ENCODE peak calls at places on chromosomes 2 and 18, in four cellular contexts. G is heart left ventricle, E is body of pancreas, N is spleen. X is an unnamed sample.

GRCh38 chr18:41940506-41941215 is 14.4 kb upstream of the PIK3C3 start:
- DNase-seq in G (no peak), E (no peak), N (no peak), X (no peak)

GRCh38 chr2:74225698-74226459 is 27.5 kb downstream of the MTHFD2 start:
- DNase-seq in G (no peak), E (no peak), N (no peak), X (no peak)

GRCh38 chr2:163943403-163944356 is 207.9 kb upstream of the FIGN start:
- DNase-seq in G (no peak), E (no peak), N (no peak), X (no peak)

GRCh38 chr18:5868218-5868904 is 27.0 kb downstream of the TMEM200C start:
- DNase-seq in G (peak; percentile 56), E (peak; percentile 83), N (no peak), X (peak; percentile 63)

GRCh38 chr2:181596556-181596955 is 60.3 kb downstream of the CERKL start:
- DNase-seq in G (no peak), E (no peak), N (no peak), X (no peak)

GRCh38 chr2:195488567-195488966 is 168.5 kb upstream of the SLC39A10 start:
- DNase-seq in G (no peak), E (no peak), N (no peak), X (no peak)

GRCh38 chr2:122366427-122366826 is 611.0 kb downstream of the TSN start:
- DNase-seq in G (no peak), E (no peak), N (no peak), X (no peak)

GRCh38 chr2:3535794-3536681 is 16.7 kb upstream of the ADI1 start:
- DNase-seq in G (peak; percentile 71), E (peak; percentile 65), N (peak; percentile 86), X (peak; percentile 80)

GRCh38 chr2:68365087-68365486 is at the start of gene PLEK:
- DNase-seq in G (peak; percentile 53), E (peak; percentile 72), N (peak; percentile 93), X (no peak)

GRCh38 chr2:156753766-156754165 is 317.6 kb downstream of the GPD2 start:
- DNase-seq in G (no peak), E (no peak), N (no peak), X (no peak)

GRCh38 chr2:61419570-61419969 is 51.3 kb downstream of the USP34 start:
- DNase-seq in G (no peak), E (no peak), N (no peak), X (no peak)

GRCh38 chr18:34858188-34858587 is 148.1 kb downstream of the DTNA start:
- DNase-seq in G (no peak), E (no peak), N (no peak), X (no peak)

GRCh38 chr2:236769981-236770671 is 200.5 kb downstream of the ACKR3 start:
- DNase-seq in G (no peak), E (no peak), N (no peak), X (no peak)

GRCh38 chr18:227902-228301 is 39.9 kb downstream of the THOC1 start:
- DNase-seq in G (no peak), E (no peak), N (no peak), X (no peak)

GRCh38 chr2:201258666-201258999 is 1.7 kb upstream of the CASP8 start:
- DNase-seq in G (no peak), E (no peak), N (no peak), X (no peak)

GRCh38 chr2:9768388-9768787 is 74.9 kb upstream of the TAF1B start:
- DNase-seq in G (no peak), E (peak; percentile 87), N (peak; percentile 66), X (no peak)

GRCh38 chr2:181393472-181393871 is 63.7 kb upstream of the ITGA4 start:
- DNase-seq in G (no peak), E (no peak), N (no peak), X (no peak)

GRCh38 chr2:67399831-67400489 is 2.8 kb downstream of the ETAA1 start:
- DNase-seq in G (no peak), E (no peak), N (no peak), X (no peak)

GRCh38 chr18:54736981-54737380 is 91.3 kb upstream of the RAB27B start:
- DNase-seq in G (no peak), E (no peak), N (no peak), X (no peak)

GRCh38 chr2:143934170-143934912 is 585.6 kb downstream of the ZEB2 start:
- DNase-seq in G (no peak), E (peak; percentile 39), N (no peak), X (no peak)

GRCh38 chr18:56869189-56869777 is 218.1 kb downstream of the WDR7 start:
- DNase-seq in G (no peak), E (peak; percentile 52), N (no peak), X (no peak)

GRCh38 chr2:37740330-37740729 is 68.9 kb upstream of the CDC42EP3 start:
- DNase-seq in G (no peak), E (no peak), N (no peak), X (no peak)

GRCh38 chr2:195710407-195710806 is 53.4 kb downstream of the SLC39A10 start:
- DNase-seq in G (no peak), E (no peak), N (no peak), X (no peak)

GRCh38 chr2:134435936-134436335 is 182.1 kb downstream of the MGAT5 start:
- DNase-seq in G (no peak), E (no peak), N (no peak), X (no peak)

GRCh38 chr2:152421521-152422367 is 86.8 kb downstream of the FMNL2 start:
- DNase-seq in G (peak; percentile 35), E (peak; percentile 84), N (no peak), X (peak; percentile 63)

GRCh38 chr2:205020673-205021072 is 475.4 kb downstream of the PARD3B start:
- DNase-seq in G (no peak), E (no peak), N (no peak), X (no peak)

GRCh38 chr18:26981373-26982082 is 116.0 kb upstream of the AQP4 start:
- DNase-seq in G (no peak), E (no peak), N (no peak), X (no peak)

GRCh38 chr2:169086893-169087467 is 17.6 kb downstream of the DHRS9 start:
- DNase-seq in G (no peak), E (no peak), N (no peak), X (no peak)

GRCh38 chr2:206442854-206443734 is at the start of gene ADAM23:
- DNase-seq in G (peak; percentile 58), E (no peak), N (no peak), X (peak; percentile 54)

GRCh38 chr18:9413586-9413985 is 61.7 kb upstream of the RALBP1 start:
- DNase-seq in G (no peak), E (no peak), N (no peak), X (no peak)

GRCh38 chr2:30294147-30294546 is 62.8 kb downstream of the LBH start:
- DNase-seq in G (no peak), E (no peak), N (no peak), X (no peak)

DNA sequence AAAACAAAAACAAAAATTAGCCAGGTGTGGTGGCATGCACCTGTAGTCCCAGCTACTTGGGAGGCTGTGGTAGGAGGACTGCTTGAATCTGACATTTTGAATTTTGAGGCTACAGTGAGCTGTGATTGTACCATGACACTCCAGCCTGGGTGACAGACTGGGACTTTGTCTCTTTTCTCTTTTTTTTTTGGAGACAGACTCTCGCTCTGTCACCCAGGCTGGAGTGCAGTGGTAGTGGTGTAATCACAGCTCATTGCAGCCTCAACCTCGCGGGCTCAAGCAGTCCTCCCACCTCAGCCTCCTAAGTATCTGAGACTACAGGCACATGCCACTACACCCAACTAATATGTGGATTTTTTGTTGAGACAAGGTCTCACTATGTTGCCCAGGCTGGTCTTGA is 35.6 kb downstream of the ANKRD44 start:
- DNase-seq in G (no peak), E (no peak), N (no peak), X (no peak)
- TF ChIP-seq POLR2A in G (no peak), E (no peak), N (no peak), X (no peak)

GRCh38 chr2:46383113-46383395 is 85.8 kb downstream of the EPAS1 start:
- DNase-seq in G (no peak), E (no peak), N (no peak), X (no peak)
- H3K36me3 ChIP-seq in G (peaks cover 100% of the 10 kb centered on the region), E (peaks cover 47% of the 10 kb centered on the region), N (peaks cover 68% of the 10 kb centered on the region), X (no peaks in the 10 kb centered on the region)

DNA sequence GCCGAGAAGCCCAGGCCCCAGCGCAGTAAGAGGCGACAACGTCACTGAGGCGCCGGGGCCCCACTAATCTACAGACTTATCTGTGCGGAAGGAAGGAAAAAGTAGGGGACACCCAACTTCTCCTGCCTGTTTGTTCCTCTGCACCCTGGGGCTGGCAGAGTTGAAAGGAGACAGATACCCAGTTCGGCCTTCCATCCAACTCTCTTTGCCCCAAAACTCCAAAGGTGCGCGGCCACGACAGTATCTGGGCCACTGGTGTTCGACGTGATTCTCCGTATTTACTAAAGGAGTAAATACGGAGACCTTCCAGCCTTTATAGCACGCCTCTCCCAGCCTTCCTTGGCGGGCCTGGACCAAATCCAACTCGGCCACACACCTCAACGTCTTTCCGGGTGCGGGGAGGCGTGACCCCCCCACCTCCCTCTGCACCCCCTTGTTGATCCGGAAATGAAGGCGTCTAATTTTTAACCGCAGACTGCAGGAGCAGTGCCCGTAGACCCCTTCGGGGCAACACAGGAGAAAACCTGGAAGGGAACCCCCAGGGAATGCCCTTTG is 1.6 kb downstream of the SMAD7 start:
- DNase-seq in G (peak; percentile 69), E (no peak), N (peak; percentile 80), X (no peak)
- TF ChIP-seq POLR2A in G (no peak), E (no peak), N (no peak), X (no peak)

GRCh38 chr2:240465268-240465764 is 29.9 kb downstream of the GPC1 start:
- DNase-seq in G (peak; percentile 16), E (peak; percentile 1), N (peak; percentile 78), X (peak; percentile 25)
- H3K36me3 ChIP-seq in G (peaks cover 15% of the 10 kb centered on the region), E (peaks cover 2% of the 10 kb centered on the region), N (no peaks in the 10 kb centered on the region), X (no peaks in the 10 kb centered on the region)

GRCh38 chr2:231680284-231680991 is 27.9 kb upstream of the PTMA start:
- DNase-seq in G (no peak), E (peak; percentile 57), N (peak; percentile 79), X (peak; percentile 54)
- TF ChIP-seq POLR2A in G (no peak), E (no peak), N (no peak), X (no peak)

DNA sequence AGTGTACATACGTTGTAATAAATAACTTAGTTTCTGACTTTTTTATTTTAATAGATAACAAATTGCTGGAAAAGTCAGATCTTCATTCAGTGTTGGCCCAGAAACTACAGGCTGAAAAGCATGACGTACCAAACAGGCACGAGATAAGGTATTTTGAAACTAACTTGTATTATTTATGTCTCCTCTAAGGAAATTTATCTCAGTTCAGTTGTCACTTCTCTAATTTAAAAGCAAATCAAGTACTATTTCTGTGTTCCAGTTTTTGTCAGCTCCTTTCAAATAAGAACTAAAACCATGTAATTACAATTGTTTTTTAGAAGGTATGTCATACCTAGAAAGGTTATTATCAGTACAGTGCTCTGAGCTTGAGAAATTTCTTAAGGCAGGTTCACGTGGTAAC is 4.6 kb downstream of the ATG16L1 start:
- DNase-seq in G (no peak), E (no peak), N (no peak), X (no peak)
- H3K36me3 ChIP-seq in G (peaks cover 65% of the 10 kb centered on the region), E (peaks cover 15% of the 10 kb centered on the region), N (peaks cover 53% of the 10 kb centered on the region), X (no peaks in the 10 kb centered on the region)

X was measured in ovary.